ENCODE peak calls at places on chromosomes 12 and 14, in four cellular contexts. K is endodermal cell, O is hepatocyte, Z is Karpas-422. N is an unnamed sample.

GRCh38 chr14:37615582-37616289 is 20.3 kb downstream of the TTC6 start:
- DNase-seq in K (no peak), Z (no peak), O (no peak), N (no peak)

GRCh38 chr12:57166971-57167371 is 19.6 kb upstream of the LRP1-AS start:
- DNase-seq in K (no peak), O (no peak), Z (no peak), N (peak)

GRCh38 chr14:67815573-67816235 is 686 bp downstream of the ZFYVE26 start:
- DNase-seq in O (peak), K (peak), Z (no peak), N (peak)

GRCh38 chr12:111304642-111305071 is 64.2 kb downstream of the PHETA1 start:
- DNase-seq in Z (peak), O (no peak), K (peak), N (no peak)

GRCh38 chr12:46562625-46563228 is 190.2 kb upstream of the SLC38A2 start:
- DNase-seq in K (no peak), Z (no peak), O (no peak), N (peak)

GRCh38 chr14:97442363-97442762 is 645.2 kb downstream of the VRK1 start:
- DNase-seq in K (no peak), O (no peak), Z (no peak), N (no peak)

GRCh38 chr12:32512910-32513309 is 113.6 kb downstream of the FGD4 start:
- DNase-seq in O (no peak), K (no peak), Z (no peak), N (no peak)

GRCh38 chr12:15800278-15800677 is 11.1 kb upstream of the EPS8 start:
- DNase-seq in K (no peak), Z (no peak), O (no peak), N (no peak)

GRCh38 chr12:31498424-31498823 is 92.5 kb downstream of the DENND5B start:
- DNase-seq in K (no peak), Z (no peak), O (no peak), N (no peak)

GRCh38 chr12:104502662-104503061 is 45.9 kb downstream of the CHST11 start:
- DNase-seq in K (no peak), O (no peak), Z (no peak), N (no peak)

GRCh38 chr14:64758711-64759554 is 54.7 kb downstream of the PLEKHG3 start:
- DNase-seq in K (peak), Z (no peak), O (peak), N (peak)

GRCh38 chr12:123928897-123929296 is 43.7 kb downstream of the CCDC92 start:
- DNase-seq in Z (no peak), K (no peak), O (no peak), N (no peak)

GRCh38 chr12:77213316-77213715 is 147.9 kb upstream of the E2F7 start:
- DNase-seq in Z (no peak), K (no peak), O (peak), N (no peak)

GRCh38 chr14:65206078-65206447 is 103.7 kb upstream of the MAX start:
- DNase-seq in O (no peak), Z (no peak), K (no peak), N (no peak)

GRCh38 chr12:113092478-113093408 is 36.2 kb downstream of the DTX1 start:
- DNase-seq in K (peak), Z (no peak), O (peak), N (no peak)

GRCh38 chr12:21773799-21774198 is 707 bp downstream of the KCNJ8 start:
- DNase-seq in K (no peak), Z (no peak), O (no peak), N (no peak)

GRCh38 chr12:86148612-86149011 is 107.6 kb downstream of the MGAT4C start:
- DNase-seq in O (no peak), Z (no peak), K (no peak), N (peak)

GRCh38 chr14:99246536-99247083 is 25.4 kb downstream of the BCL11B start:
- DNase-seq in Z (no peak), K (peak), O (no peak), N (no peak)

GRCh38 chr12:121284551-121285390 is 11.7 kb downstream of the CAMKK2 start:
- DNase-seq in O (no peak), Z (no peak), K (peak), N (no peak)
- H3K27ac ChIP-seq in O (no peak), Z (no peak), K (no peak), N (no peak)

GRCh38 chr12:24955853-24956252 is 7.0 kb upstream of the BCAT1 start:
- DNase-seq in K (peak), O (no peak), Z (no peak), N (no peak)
- H3K27ac ChIP-seq in K (no peak), O (no peak), Z (no peak), N (no peak)

DNA sequence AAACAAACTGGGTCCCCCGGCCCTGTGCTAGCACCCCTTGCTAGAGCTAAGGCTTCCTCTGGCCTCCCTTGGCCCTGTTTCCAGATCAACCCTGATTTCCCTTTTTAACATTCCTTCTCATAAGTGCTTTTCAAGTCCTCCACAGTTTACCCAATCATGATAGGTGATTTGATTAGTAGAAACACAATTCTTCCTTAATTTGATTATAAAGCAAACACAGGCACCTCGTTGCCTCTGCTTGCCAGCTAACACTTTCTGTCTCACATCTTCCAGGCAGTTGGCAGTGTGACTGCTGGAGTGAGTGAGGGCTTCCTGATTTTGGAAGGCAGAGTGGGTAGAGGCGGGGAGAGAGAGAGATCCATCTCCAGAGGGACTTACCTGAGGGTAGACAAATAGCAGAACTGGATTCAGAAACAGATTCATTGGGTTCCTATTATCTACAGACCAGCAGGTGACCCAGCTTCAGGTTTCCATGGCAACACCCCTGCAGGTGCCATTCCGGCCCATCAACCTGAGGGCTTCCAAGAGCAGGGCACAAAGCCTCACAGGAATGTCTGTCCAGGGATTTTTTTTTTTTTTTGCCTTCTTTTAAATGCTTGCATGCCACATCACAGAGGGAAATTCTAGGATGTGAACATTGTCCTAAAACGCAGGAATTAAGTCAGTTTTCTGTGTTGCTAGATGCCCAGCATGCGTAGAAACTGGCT is 77.7 kb downstream of the PLXNC1 start:
- DNase-seq in Z (no peak), O (no peak), K (peak), N (no peak)
- H3K27ac ChIP-seq in Z (no peak), O (no peak), K (no peak), N (no peak)

DNA sequence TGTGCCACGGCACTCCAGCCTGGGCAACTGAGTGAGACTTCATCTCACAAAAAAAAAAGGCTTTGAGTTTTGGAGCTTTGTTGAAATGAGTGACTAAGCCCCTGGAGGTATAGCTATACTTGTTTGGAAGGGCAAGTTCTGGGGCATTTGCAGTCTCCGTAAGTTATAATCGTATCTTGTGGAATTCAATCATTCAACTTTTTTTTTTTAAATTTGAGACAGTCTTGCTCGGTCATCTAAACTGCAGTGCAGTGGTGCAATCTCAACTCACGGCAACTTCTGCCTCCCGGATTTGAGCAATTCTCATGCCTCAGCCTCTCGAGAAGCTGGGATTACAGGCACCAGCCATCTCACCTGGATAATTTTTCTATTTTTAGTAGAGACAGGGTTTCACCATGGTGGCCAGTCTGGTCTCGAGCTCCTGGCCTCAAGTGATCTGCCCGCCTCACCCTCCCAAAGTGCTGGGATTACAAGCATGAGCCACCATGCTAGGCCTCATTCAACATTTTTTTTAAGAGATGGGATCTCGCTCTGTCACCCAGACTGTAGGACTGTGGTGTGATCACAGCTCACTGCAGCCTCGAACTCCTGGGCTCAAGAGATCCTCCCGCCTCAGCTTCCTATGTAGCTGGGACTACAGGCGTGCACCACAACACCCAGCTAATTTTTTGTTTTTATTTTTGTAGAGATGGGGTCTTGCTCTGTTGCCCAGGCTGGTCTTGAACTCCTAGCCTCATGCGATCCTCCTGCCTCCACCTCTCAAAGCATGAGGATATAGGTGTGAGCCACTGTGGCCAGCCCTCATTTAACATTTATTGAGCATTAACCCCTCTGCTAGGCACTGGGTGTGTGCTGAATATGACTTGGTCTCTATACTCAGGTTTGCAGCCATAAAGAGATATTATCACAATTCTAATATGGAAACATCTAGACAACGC is 133.7 kb upstream of the MAP1LC3B2 start:
- DNase-seq in K (no peak), Z (no peak), O (no peak), N (no peak)
- H3K27ac ChIP-seq in K (peak), Z (no peak), O (peak), N (peak)

GRCh38 chr14:23538049-23538718 is 13.4 kb downstream of the ZFHX2 start:
- DNase-seq in K (no peak), O (no peak), Z (no peak), N (no peak)

GRCh38 chr14:23536494-23536893 is 15.1 kb downstream of the ZFHX2 start:
- DNase-seq in K (no peak), Z (no peak), O (no peak), N (no peak)

GRCh38 chr14:23537351-23538048 is 14.1 kb downstream of the ZFHX2 start:
- DNase-seq in O (no peak), Z (no peak), K (peak), N (peak)

GRCh38 chr14:23533652-23534435 is 17.7 kb downstream of the ZFHX2 start:
- DNase-seq in K (no peak), Z (no peak), O (no peak), N (no peak)

GRCh38 chr14:23535943-23536342 is 15.6 kb downstream of the ZFHX2 start:
- DNase-seq in K (no peak), O (no peak), Z (no peak), N (no peak)
- H3K27ac ChIP-seq in K (no peak), O (no peak), Z (no peak), N (no peak)

GRCh38 chr12:14148489-14149240 is 167.3 kb upstream of the GRIN2B start:
- DNase-seq in K (no peak), O (no peak), Z (peak), N (no peak)
- H3K27ac ChIP-seq in K (no peak), O (no peak), Z (peak), N (no peak)

DNA sequence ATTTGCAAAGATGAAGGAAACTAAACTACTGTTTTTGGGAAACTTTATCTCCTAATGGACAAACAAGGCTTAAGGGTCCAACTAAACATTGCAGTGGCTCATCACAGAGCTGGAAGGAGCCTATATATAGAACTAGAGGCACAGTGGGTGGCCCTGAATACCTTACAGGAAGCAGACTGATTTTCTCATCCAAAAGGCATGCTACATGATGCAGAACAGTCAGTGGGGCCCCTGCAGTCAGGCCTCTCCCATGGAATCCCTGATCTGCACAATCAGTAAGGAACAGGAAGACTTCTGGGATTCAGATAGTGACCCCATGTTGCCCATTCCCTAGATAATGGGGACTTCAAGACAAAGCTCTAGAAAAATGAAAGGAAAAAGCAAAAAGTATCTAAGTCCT is 1.9 kb upstream of the LLPH start:
- DNase-seq in K (peak), O (peak), Z (no peak), N (peak)
- H3K27ac ChIP-seq in K (no peak), O (peak), Z (peak), N (no peak)

GRCh38 chr12:121807656-121808347 is 4.0 kb downstream of the SETD1B start:
- DNase-seq in O (no peak), Z (peak), K (no peak), N (no peak)
- H3K27ac ChIP-seq in O (no peak), Z (peak), K (no peak), N (no peak)

DNA sequence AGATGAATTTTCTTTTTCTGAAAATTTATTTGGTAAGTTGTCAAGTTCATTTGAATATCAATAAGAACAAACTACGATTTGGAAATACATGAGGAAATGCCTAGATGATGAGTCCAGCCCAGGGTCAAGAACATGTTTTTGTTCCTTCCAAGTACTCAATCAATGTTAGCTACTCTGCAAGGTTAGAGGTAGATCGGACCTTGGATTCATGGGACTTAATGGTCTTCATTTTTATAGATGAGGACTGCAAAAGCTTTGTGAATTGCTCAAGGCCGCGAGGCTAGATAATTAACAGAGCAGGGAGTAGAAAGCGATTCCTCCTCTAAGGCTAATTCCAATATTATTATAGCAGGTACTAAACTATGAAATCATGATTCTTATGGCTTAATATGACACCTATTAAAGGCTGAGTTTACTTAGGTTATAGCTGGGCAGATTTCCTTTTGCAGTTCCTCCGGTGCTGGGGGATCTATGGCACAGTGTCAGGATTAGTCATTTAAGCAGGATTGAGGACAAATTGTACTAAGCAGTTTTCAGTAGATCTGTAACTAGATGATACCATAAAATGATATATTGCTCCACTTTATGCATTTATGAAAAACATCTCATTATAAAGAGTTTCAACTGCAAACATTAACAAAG is 19.8 kb downstream of the NR1H4 start:
- DNase-seq in K (no peak), O (no peak), Z (no peak), N (no peak)
- H3K27ac ChIP-seq in K (no peak), O (no peak), Z (no peak), N (no peak)

N was measured in foreskin keratinocyte.